ENCODE peak calls at places on chromosomes 2 and 18, in five cellular contexts. Q is pancreas, W is uterus, O is EH, E is HS-27A. A is an unnamed sample.

GRCh38 chr2:118677546-118677945 is 169.9 kb downstream of the EN1 start:
- DNase-seq in Q (no peak), E (no peak), O (no peak), W (no peak), A (no peak)

GRCh38 chr2:199851886-199852285 is 894 bp upstream of the FTCDNL1 start:
- DNase-seq in W (no peak), Q (no peak), E (no peak), O (no peak), A (no peak)

GRCh38 chr18:23484783-23485182 is 18.5 kb upstream of the RMC1 start:
- DNase-seq in E (no peak), O (no peak), Q (no peak), W (no peak), A (no peak)

GRCh38 chr18:46915800-46916550 is 1.3 kb downstream of the PIAS2 start:
- DNase-seq in W (no peak), Q (no peak), O (peak), E (no peak), A (no peak)

GRCh38 chr2:9631976-9632700 is 1.3 kb upstream of the YWHAQ start:
- DNase-seq in Q (no peak), W (no peak), E (no peak), O (peak), A (no peak)

GRCh38 chr2:95043300-95043786 is 17.8 kb downstream of the MAL start:
- DNase-seq in W (peak), O (peak), E (no peak), Q (peak), A (no peak)

GRCh38 chr2:20868377-20868776 is 45.5 kb upstream of the LDAH start:
- DNase-seq in Q (no peak), O (no peak), W (no peak), E (no peak), A (no peak)

GRCh38 chr2:111701266-111701665 is 182.7 kb downstream of the ANAPC1 start:
- DNase-seq in E (no peak), O (peak), Q (no peak), W (no peak), A (no peak)

GRCh38 chr2:85806358-85807118 is 52.7 kb downstream of the ATOH8 start:
- DNase-seq in O (no peak), W (no peak), E (no peak), Q (no peak), A (no peak)

GRCh38 chr2:231554327-231554726 is 24.1 kb upstream of the NMUR1 start:
- DNase-seq in Q (no peak), E (no peak), O (no peak), W (no peak), A (no peak)

GRCh38 chr2:64613276-64613675 is 40.4 kb downstream of the SERTAD2 start:
- DNase-seq in O (no peak), W (no peak), Q (no peak), E (no peak), A (no peak)

GRCh38 chr2:30670453-30670852 is 136.8 kb downstream of the CAPN13 start:
- DNase-seq in O (peak), Q (no peak), E (no peak), W (no peak), A (peak)

GRCh38 chr2:213067888-213068287 is 83.5 kb downstream of the IKZF2 start:
- DNase-seq in Q (no peak), E (peak), W (no peak), O (peak), A (no peak)

GRCh38 chr18:10015941-10016819 is 102.4 kb downstream of the VAPA start:
- DNase-seq in O (peak), W (no peak), Q (no peak), E (peak), A (no peak)

GRCh38 chr2:73112913-73113633 is at the start of gene RAB11FIP5:
- DNase-seq in O (peak), Q (peak), E (no peak), W (peak), A (peak)

GRCh38 chr2:60478660-60479059 is 74.8 kb downstream of the BCL11A start:
- DNase-seq in O (no peak), Q (no peak), W (no peak), E (no peak), A (no peak)

GRCh38 chr2:171847627-171848026 is 46.4 kb downstream of the SLC25A12 start:
- DNase-seq in Q (no peak), E (no peak), O (no peak), W (no peak), A (no peak)

GRCh38 chr2:88097192-88097591 is 29.6 kb downstream of the SMYD1 start:
- DNase-seq in W (no peak), O (no peak), E (no peak), Q (no peak), A (no peak)

GRCh38 chr2:207480521-207481034 is 49.2 kb upstream of the CREB1 start:
- DNase-seq in E (no peak), Q (no peak), W (no peak), O (no peak), A (no peak)

GRCh38 chr18:28357785-28358401 is 181.0 kb upstream of the CDH2 start:
- DNase-seq in E (no peak), W (no peak), Q (no peak), O (peak), A (no peak)

GRCh38 chr18:34283506-34283905 is 58.8 kb upstream of the NOL4 start:
- DNase-seq in W (no peak), Q (no peak), O (no peak), E (no peak), A (no peak)

GRCh38 chr2:179344280-179344961 is 79.8 kb upstream of the SESTD1 start:
- DNase-seq in Q (no peak), W (no peak), O (peak), E (no peak), A (no peak)

GRCh38 chr2:201414099-201415023 is 36.9 kb downstream of the TRAK2 start:
- DNase-seq in E (no peak), O (peak), Q (no peak), W (no peak), A (peak)

GRCh38 chr18:36314098-36314497 is 16.6 kb downstream of the FHOD3 start:
- DNase-seq in E (no peak), W (no peak), Q (no peak), O (no peak), A (no peak)

GRCh38 chr2:204255068-204255467 is 290.2 kb upstream of the PARD3B start:
- DNase-seq in W (no peak), Q (no peak), E (no peak), O (no peak), A (no peak)

GRCh38 chr2:190280565-190281330 is 38.9 kb downstream of the HIBCH start:
- DNase-seq in Q (no peak), E (no peak), W (no peak), O (no peak), A (no peak)

GRCh38 chr2:71548589-71549485 is 95.5 kb downstream of the DYSF start:
- DNase-seq in Q (peak), W (peak), O (peak), E (no peak), A (peak)

GRCh38 chr2:98403878-98404277 is 40.8 kb upstream of the INPP4A start:
- DNase-seq in W (no peak), Q (no peak), O (no peak), E (no peak), A (no peak)